ENCODE peak calls at places on chromosomes 12 and 14, in ten cellular contexts. F is Calu3; T is lower leg skin; K is left lung; P is NCI-H1417; V is K562; W is astrocyte of the hippocampus; S is NCI-H524; X is stimulated activated effector memory CD8-positive, alpha-beta T cell treated with anti-CD3 and anti-CD28 coated beads, Interleukin-12 subunit alpha, Interleukin-12 subunit beta, amount 100 ng/mL, for 72 hours; Z is activated gamma-delta T cell treated with anti-CD3 and anti-CD28 coated beads, Interleukin-2, amount 50 U/mL, for 16 hours. B is an unnamed sample.

GRCh38 chr12:116718578-116719454 is 19.1 kb downstream of the SPRING1 start:
- DNase-seq in F (no peak), T (no peak), K (no peak), P (peak), V (no peak), W (peak), S (no peak), X (no peak), Z (no peak), B (no peak)

GRCh38 chr12:2958432-2959193 is 584 bp upstream of the TEAD4 start:
- DNase-seq in F (peak), T (no peak), K (peak), P (no peak), V (peak), W (peak), S (peak), X (no peak), Z (no peak), B (peak)

GRCh38 chr14:34496679-34497513 is 34.9 kb upstream of the SPTSSA start:
- DNase-seq in F (peak), T (peak), K (no peak), P (no peak), V (peak), W (peak), S (no peak), X (no peak), Z (no peak), B (no peak)

GRCh38 chr12:88325076-88325827 is 183.1 kb downstream of the TMTC3 start:
- DNase-seq in F (no peak), T (no peak), K (no peak), P (no peak), V (no peak), W (peak), S (no peak), X (no peak), Z (no peak), B (no peak)

GRCh38 chr14:104523546-104523935 is 56.0 kb upstream of the C14orf180 start:
- DNase-seq in F (no peak), T (peak), K (no peak), P (no peak), V (no peak), W (no peak), S (no peak), X (no peak), Z (no peak), B (no peak)

GRCh38 chr14:71103662-71104484 is 196.6 kb downstream of the PCNX1 start:
- DNase-seq in F (peak), T (no peak), K (no peak), P (peak), V (peak), W (peak), S (peak), X (no peak), Z (no peak), B (no peak)

GRCh38 chr12:6828671-6829531 is 694 bp downstream of the P3H3 start:
- DNase-seq in F (peak), T (peak), K (peak), P (peak), V (peak), W (peak), S (no peak), X (no peak), Z (no peak), B (peak)

GRCh38 chr14:47438650-47439140 is 236.7 kb downstream of the MDGA2 start:
- DNase-seq in F (no peak), T (no peak), K (no peak), P (no peak), V (no peak), W (peak), S (no peak), X (no peak), Z (no peak), B (no peak)

GRCh38 chr14:99320105-99320572 is 48.1 kb upstream of the BCL11B start:
- DNase-seq in F (peak), T (peak), K (peak), P (peak), V (peak), W (peak), S (peak), X (peak), Z (peak), B (peak)

GRCh38 chr12:67241482-67241881 is 27.7 kb upstream of the CAND1 start:
- DNase-seq in F (no peak), T (no peak), K (no peak), P (no peak), V (no peak), W (peak), S (no peak), X (no peak), Z (no peak), B (no peak)

GRCh38 chr14:72801381-72801812 is 92.5 kb downstream of the DPF3 start:
- DNase-seq in F (peak), T (no peak), K (no peak), P (no peak), V (no peak), W (peak), S (no peak), X (no peak), Z (no peak), B (no peak)

GRCh38 chr12:55681142-55682077 is 26.3 kb downstream of the ITGA7 start:
- DNase-seq in F (peak), T (peak), K (peak), P (peak), V (peak), W (peak), S (peak), X (no peak), Z (no peak), B (peak)

GRCh38 chr14:64702493-64703392 is 1.5 kb upstream of the PLEKHG3 start:
- DNase-seq in F (peak), T (peak), K (peak), P (peak), V (no peak), W (no peak), S (no peak), X (no peak), Z (no peak), B (no peak)

GRCh38 chr12:31832740-31833540 is 104.1 kb upstream of the AMN1 start:
- DNase-seq in F (no peak), T (no peak), K (no peak), P (no peak), V (peak), W (no peak), S (no peak), X (peak), Z (peak), B (no peak)

GRCh38 chr12:3200779-3201738 is 123.9 kb downstream of the TSPAN9 start:
- DNase-seq in F (no peak), T (no peak), K (no peak), P (no peak), V (no peak), W (peak), S (peak), X (no peak), Z (no peak), B (no peak)

GRCh38 chr12:6730169-6730568 is 6.3 kb downstream of the COPS7A start:
- DNase-seq in F (no peak), T (no peak), K (no peak), P (no peak), V (no peak), W (no peak), S (no peak), X (no peak), Z (no peak), B (no peak)

GRCh38 chr14:60510976-60511599 is 2.1 kb downstream of the SIX6 start:
- DNase-seq in F (no peak), T (no peak), K (peak), P (no peak), V (no peak), W (no peak), S (no peak), X (no peak), Z (no peak), B (no peak)

GRCh38 chr12:74535536-74535935 is 2.1 kb upstream of the ATXN7L3B start:
- DNase-seq in F (no peak), T (no peak), K (no peak), P (no peak), V (no peak), W (no peak), S (no peak), X (no peak), Z (no peak), B (no peak)

GRCh38 chr12:10301103-10301502 is 6.6 kb upstream of the KLRD1 start:
- DNase-seq in F (no peak), T (no peak), K (no peak), P (no peak), V (no peak), W (peak), S (no peak), X (no peak), Z (no peak), B (no peak)

GRCh38 chr12:62799766-62800406 is 135.1 kb downstream of the PPM1H start:
- DNase-seq in F (peak), T (no peak), K (no peak), P (no peak), V (no peak), W (no peak), S (no peak), X (no peak), Z (no peak), B (no peak)

GRCh38 chr12:108812324-108812723 is 45.1 kb downstream of the SSH1 start:
- DNase-seq in F (no peak), T (no peak), K (no peak), P (no peak), V (no peak), W (no peak), S (no peak), X (no peak), Z (no peak), B (no peak)

GRCh38 chr14:100675664-100676063 is 51.0 kb upstream of the DLK1 start:
- DNase-seq in F (no peak), T (no peak), K (no peak), P (no peak), V (no peak), W (no peak), S (no peak), X (no peak), Z (no peak), B (no peak)

GRCh38 chr14:52399886-52400599 is 85.9 kb downstream of the PTGER2 start:
- DNase-seq in F (no peak), T (no peak), K (no peak), P (no peak), V (no peak), W (peak), S (no peak), X (no peak), Z (no peak), B (peak)

GRCh38 chr12:848519-849191 is 96.3 kb downstream of the WNK1 start:
- DNase-seq in F (no peak), T (no peak), K (no peak), P (no peak), V (no peak), W (no peak), S (no peak), X (no peak), Z (no peak), B (no peak)

GRCh38 chr12:51281202-51281924 is 11.1 kb upstream of the SMAGP start:
- DNase-seq in F (no peak), T (no peak), K (no peak), P (no peak), V (no peak), W (peak), S (no peak), X (no peak), Z (no peak), B (no peak)

GRCh38 chr14:50366115-50366514 is 30.6 kb downstream of the CDKL1 start:
- DNase-seq in F (no peak), T (no peak), K (no peak), P (no peak), V (no peak), W (no peak), S (no peak), X (no peak), Z (no peak), B (no peak)

GRCh38 chr14:70601162-70601561 is 707 bp upstream of the MED6 start:
- DNase-seq in F (no peak), T (no peak), K (no peak), P (no peak), V (no peak), W (peak), S (no peak), X (no peak), Z (no peak), B (no peak)

GRCh38 chr12:29171421-29172258 is 22.6 kb downstream of the FAR2 start:
- DNase-seq in F (no peak), T (no peak), K (peak), P (no peak), V (no peak), W (no peak), S (no peak), X (no peak), Z (no peak), B (no peak)

GRCh38 chr12:75227132-75227531 is 17.5 kb upstream of the KCNC2 start:
- DNase-seq in F (no peak), T (no peak), K (no peak), P (no peak), V (no peak), W (no peak), S (no peak), X (no peak), Z (no peak), B (no peak)

GRCh38 chr12:26112703-26113147 is 12.1 kb downstream of the BHLHE41 start:
- DNase-seq in F (no peak), T (no peak), K (no peak), P (no peak), V (no peak), W (peak), S (no peak), X (no peak), Z (no peak), B (no peak)

GRCh38 chr12:88595697-88596096 is 15.4 kb upstream of the KITLG start:
- DNase-seq in F (no peak), T (no peak), K (no peak), P (no peak), V (no peak), W (no peak), S (no peak), X (no peak), Z (no peak), B (no peak)

GRCh38 chr14:92712654-92713051 is 35.8 kb downstream of the LGMN start:
- DNase-seq in F (no peak), T (no peak), K (no peak), P (no peak), V (no peak), W (no peak), S (no peak), X (no peak), Z (no peak), B (no peak)

GRCh38 chr12:10186299-10186698 is 7.5 kb downstream of the TMEM52B start:
- DNase-seq in F (no peak), T (no peak), K (peak), P (no peak), V (no peak), W (no peak), S (no peak), X (no peak), Z (no peak), B (no peak)

GRCh38 chr12:120092531-120093335 is 23.8 kb downstream of the RAB35 start:
- DNase-seq in F (no peak), T (no peak), K (peak), P (no peak), V (no peak), W (no peak), S (no peak), X (no peak), Z (no peak), B (no peak)

GRCh38 chr12:12039897-12040296 is 30.8 kb upstream of the BCL2L14 start:
- DNase-seq in F (no peak), T (no peak), K (no peak), P (no peak), V (no peak), W (no peak), S (no peak), X (no peak), Z (no peak), B (no peak)

GRCh38 chr12:122406701-122407154 is 15.7 kb downstream of the CLIP1 start:
- DNase-seq in F (no peak), T (no peak), K (no peak), P (no peak), V (peak), W (peak), S (no peak), X (no peak), Z (no peak), B (no peak)

GRCh38 chr14:54446201-54446693 is 5.1 kb upstream of the CNIH1 start:
- DNase-seq in F (peak), T (no peak), K (no peak), P (peak), V (peak), W (peak), S (peak), X (no peak), Z (no peak), B (peak)

GRCh38 chr12:96371787-96372699 is 28.2 kb downstream of the CDK17 start:
- DNase-seq in F (no peak), T (no peak), K (no peak), P (no peak), V (no peak), W (peak), S (no peak), X (no peak), Z (no peak), B (no peak)

GRCh38 chr14:92945959-92946846 is 23.3 kb downstream of the CHGA start:
- DNase-seq in F (peak), T (no peak), K (peak), P (no peak), V (no peak), W (peak), S (no peak), X (no peak), Z (no peak), B (peak)